ENCODE peak calls at places on chromosomes 1 and 21, in four cellular contexts. S is HuH-7.5, B is brain microvascular endothelial cell, V is cardiac fibroblast. Q is an unnamed sample.

GRCh38 chr21:45326169-45326833 is 38.6 kb upstream of the POFUT2 start:
- DNase-seq in S (no peak), B (no peak), V (peak), Q (no peak)

GRCh38 chr1:39540504-39541031 is 36.0 kb downstream of the PABPC4 start:
- DNase-seq in S (no peak), B (peak), V (peak), Q (no peak)

GRCh38 chr21:28159396-28159795 is 833.3 kb downstream of the LTN1 start:
- DNase-seq in S (no peak), B (no peak), V (no peak), Q (no peak)

GRCh38 chr1:72636636-72637035 is 354.3 kb upstream of the NEGR1 start:
- DNase-seq in S (no peak), B (peak), V (no peak), Q (no peak)

GRCh38 chr1:228487336-228488106 is at the start of gene RNF187:
- DNase-seq in S (peak), B (no peak), V (peak), Q (no peak)

GRCh38 chr21:39037807-39038405 is 145.3 kb downstream of the PSMG1 start:
- DNase-seq in S (no peak), B (no peak), V (no peak), Q (no peak)

GRCh38 chr1:151739590-151740355 is 18.5 kb downstream of the RIIAD1 start:
- DNase-seq in S (no peak), B (no peak), V (no peak), Q (no peak)

GRCh38 chr1:172453607-172454006 is 9.7 kb upstream of the PIGC start:
- DNase-seq in S (no peak), B (no peak), V (no peak), Q (no peak)

GRCh38 chr1:229029644-229030235 is 241.2 kb upstream of the RAB4A start:
- DNase-seq in S (no peak), B (no peak), V (peak), Q (no peak)

GRCh38 chr1:171742577-171742922 is 685 bp upstream of the VAMP4 start:
- DNase-seq in S (peak), B (peak), V (peak), Q (no peak)

GRCh38 chr1:64856564-64856963 is 109.8 kb downstream of the JAK1 start:
- DNase-seq in S (no peak), B (no peak), V (peak), Q (no peak)

GRCh38 chr1:119000371-119001180 is 12.4 kb upstream of the TBX15 start:
- DNase-seq in S (peak), B (no peak), V (no peak), Q (no peak)

GRCh38 chr21:20527691-20528090 is 470.5 kb upstream of the NCAM2 start:
- DNase-seq in S (no peak), B (no peak), V (no peak), Q (no peak)

GRCh38 chr1:171817511-171818265 is 23.6 kb upstream of the DNM3 start:
- DNase-seq in S (no peak), B (peak), V (peak), Q (peak)

GRCh38 chr1:154219511-154219910 is 1.2 kb upstream of the UBAP2L start:
- DNase-seq in S (no peak), B (peak), V (peak), Q (no peak)

GRCh38 chr21:36735724-36736310 is 36.9 kb downstream of the SIM2 start:
- DNase-seq in S (no peak), B (no peak), V (no peak), Q (no peak)

GRCh38 chr1:231432996-231433395 is 10.9 kb upstream of the EGLN1 start:
- DNase-seq in S (no peak), B (no peak), V (no peak), Q (no peak)